ENCODE peak calls at places on chromosomes 11 and 22, in ten cellular contexts. E, B, H, N, A, C, Z, L, Y and K are unnamed samples.

GRCh38 chr11:45262900-45263299 is 23.2 kb downstream of the SYT13 start:
- DNase-seq in E (no peak), B (no peak), H (no peak), N (no peak), A (no peak), C (no peak), Z (no peak), L (no peak), Y (no peak), K (no peak)

GRCh38 chr11:33086017-33086416 is 46.6 kb downstream of the TCP11L1 start:
- DNase-seq in E (no peak), B (no peak), H (no peak), N (no peak), A (no peak), C (no peak), Z (no peak), L (no peak), Y (no peak), K (no peak)

GRCh38 chr11:86919557-86920210 is 35.5 kb downstream of the FZD4 start:
- DNase-seq in E (no peak), B (peak), H (no peak), N (no peak), A (peak), C (peak), Z (no peak), L (peak), Y (peak), K (no peak)

GRCh38 chr11:43072096-43072495 is 239.7 kb upstream of the API5 start:
- DNase-seq in E (no peak), B (no peak), H (no peak), N (no peak), A (no peak), C (no peak), Z (no peak), L (no peak), Y (peak), K (no peak)

GRCh38 chr11:14451825-14452224 is 47.8 kb downstream of the COPB1 start:
- DNase-seq in E (no peak), B (peak), H (no peak), N (no peak), A (no peak), C (no peak), Z (no peak), L (no peak), Y (no peak), K (no peak)

GRCh38 chr11:35927730-35928129 is 16.1 kb upstream of the LDLRAD3 start:
- DNase-seq in E (no peak), B (peak), H (no peak), N (no peak), A (no peak), C (peak), Z (no peak), L (peak), Y (no peak), K (peak)

GRCh38 chr11:114322934-114323333 is 26.7 kb downstream of the NNMT start:
- DNase-seq in E (no peak), B (no peak), H (no peak), N (no peak), A (no peak), C (no peak), Z (no peak), L (peak), Y (no peak), K (no peak)

GRCh38 chr22:37241351-37242142 is 2.5 kb downstream of the RAC2 start:
- DNase-seq in E (no peak), B (no peak), H (no peak), N (no peak), A (no peak), C (no peak), Z (no peak), L (no peak), Y (no peak), K (no peak)

GRCh38 chr11:100925935-100926334 is 203.7 kb downstream of the PGR start:
- DNase-seq in E (no peak), B (peak), H (peak), N (no peak), A (no peak), C (no peak), Z (no peak), L (peak), Y (no peak), K (no peak)

GRCh38 chr22:39226353-39226752 is 18.4 kb downstream of the PDGFB start:
- DNase-seq in E (no peak), B (no peak), H (no peak), N (no peak), A (no peak), C (no peak), Z (no peak), L (no peak), Y (no peak), K (no peak)

GRCh38 chr11:331332-332060 is 10.8 kb upstream of the IFITM3 start:
- DNase-seq in E (no peak), B (no peak), H (no peak), N (no peak), A (no peak), C (no peak), Z (no peak), L (no peak), Y (no peak), K (no peak)

GRCh38 chr11:8777907-8778767 is 95.5 kb downstream of the RPL27A start:
- DNase-seq in E (no peak), B (peak), H (no peak), N (no peak), A (no peak), C (no peak), Z (no peak), L (peak), Y (no peak), K (peak)

GRCh38 chr11:1852885-1853284 is at the start of gene LSP1:
- DNase-seq in E (peak), B (no peak), H (peak), N (peak), A (no peak), C (peak), Z (no peak), L (no peak), Y (no peak), K (no peak)

GRCh38 chr11:66956689-66957290 is 1.4 kb downstream of the PC start:
- DNase-seq in E (no peak), B (peak), H (no peak), N (no peak), A (no peak), C (no peak), Z (no peak), L (peak), Y (no peak), K (no peak)

GRCh38 chr11:85918910-85919794 is 64.0 kb downstream of the CCDC83 start:
- DNase-seq in E (no peak), B (peak), H (no peak), N (no peak), A (no peak), C (no peak), Z (no peak), L (peak), Y (no peak), K (no peak)

GRCh38 chr11:8719260-8720190 is 36.9 kb downstream of the RPL27A start:
- DNase-seq in E (no peak), B (peak), H (no peak), N (no peak), A (no peak), C (no peak), Z (no peak), L (peak), Y (no peak), K (no peak)